ENCODE peak calls at places on chromosomes 11 and 22, in four cellular contexts. A, Q, H and K are unnamed samples.

GRCh38 chr11:117842131-117842941 is 17.8 kb upstream of the FXYD2 start:
- DNase-seq in Q (no peak), H (no peak), A (peak; percentile 63), K (no peak)

GRCh38 chr22:49965291-49966040 is 4.9 kb downstream of the PIM3 start:
- DNase-seq in H (peak; percentile 17), Q (no peak), A (peak; percentile 68), K (peak; percentile 13)

GRCh38 chr22:50599816-50600454 is 658 bp upstream of the MAPK8IP2 start:
- DNase-seq in Q (peak; percentile 46), A (no peak), H (peak; percentile 56), K (peak; percentile 44)

GRCh38 chr11:65163684-65164083 is 6.3 kb upstream of the SPDYC start:
- DNase-seq in Q (no peak), H (no peak), A (no peak), K (no peak)

GRCh38 chr11:19714093-19714386 is 1.4 kb downstream of the NAV2 start:
- DNase-seq in Q (peak; percentile 5), H (no peak), A (peak; percentile 70), K (no peak)

GRCh38 chr11:45658292-45658991 is 7.0 kb downstream of the CHST1 start:
- DNase-seq in H (peak; percentile 85), Q (peak; percentile 88), A (peak; percentile 73), K (peak; percentile 63)

GRCh38 chr11:130551388-130551787 is 102.9 kb downstream of the ADAMTS15 start:
- DNase-seq in A (no peak), Q (no peak), H (no peak), K (no peak)

GRCh38 chr11:85941380-85941973 is 86.3 kb downstream of the CCDC83 start:
- DNase-seq in A (no peak), Q (peak; percentile 86), H (no peak), K (peak; percentile 60)

GRCh38 chr11:114132427-114132826 is 72.9 kb downstream of the ZBTB16 start:
- DNase-seq in Q (peak; percentile 49), H (no peak), A (no peak), K (no peak)

GRCh38 chr11:60942207-60942606 is 9.8 kb downstream of the SLC15A3 start:
- DNase-seq in H (no peak), A (no peak), Q (no peak), K (no peak)

GRCh38 chr22:35352214-35353111 is 28.4 kb upstream of the HMOX1 start:
- DNase-seq in A (peak; percentile 90), H (peak; percentile 74), Q (no peak), K (no peak)

GRCh38 chr11:36454551-36454950 is 55.5 kb downstream of the TRAF6 start:
- DNase-seq in H (no peak), Q (no peak), A (no peak), K (no peak)

GRCh38 chr11:106152013-106152412 is 74.6 kb downstream of the AASDHPPT start:
- DNase-seq in Q (peak; percentile 57), H (no peak), A (no peak), K (no peak)

GRCh38 chr11:48036466-48036865 is 56.1 kb downstream of the PTPRJ start:
- DNase-seq in A (no peak), H (no peak), Q (peak; percentile 72), K (no peak)

GRCh38 chr11:126834149-126834548 is 166.4 kb downstream of the KIRREL3 start:
- DNase-seq in Q (peak; percentile 47), H (no peak), A (no peak), K (no peak)

GRCh38 chr11:110077866-110078325 is 15.3 kb upstream of the ZC3H12C start:
- DNase-seq in H (no peak), Q (peak; percentile 53), A (no peak), K (no peak)

GRCh38 chr11:94149435-94149834 is 20.8 kb downstream of the PANX1 start:
- DNase-seq in H (no peak), Q (peak; percentile 85), A (no peak), K (no peak)

GRCh38 chr11:3834349-3835099 is 6.2 kb downstream of the RHOG start:
- DNase-seq in H (peak; percentile 53), Q (peak; percentile 57), A (peak; percentile 72), K (no peak)

GRCh38 chr22:20057596-20058268 is 22.3 kb upstream of the DGCR8 start:
- DNase-seq in Q (no peak), A (no peak), H (no peak), K (no peak)

GRCh38 chr22:36252754-36253522 is at the start of gene APOL1:
- DNase-seq in Q (no peak), A (peak; percentile 74), H (peak; percentile 37), K (no peak)

GRCh38 chr11:64275031-64275800 is 9.2 kb downstream of the BAD start:
- DNase-seq in A (no peak), Q (no peak), H (no peak), K (no peak)

GRCh38 chr11:28482666-28483065 is 374.5 kb downstream of the METTL15 start:
- DNase-seq in Q (no peak), H (no peak), A (no peak), K (no peak)

GRCh38 chr11:88295028-88295427 is 42.5 kb downstream of the CTSC start:
- DNase-seq in H (no peak), A (no peak), Q (no peak), K (no peak)

GRCh38 chr11:88293931-88294330 is 43.6 kb downstream of the CTSC start:
- DNase-seq in Q (no peak), H (no peak), A (no peak), K (no peak)

GRCh38 chr11:88297320-88298263 is 39.9 kb downstream of the CTSC start:
- DNase-seq in Q (no peak), A (no peak), H (no peak), K (no peak)

GRCh38 chr11:88288560-88288959 is 49.0 kb downstream of the CTSC start:
- DNase-seq in H (no peak), Q (no peak), A (no peak), K (no peak)

GRCh38 chr11:88292156-88292844 is 45.2 kb downstream of the CTSC start:
- DNase-seq in Q (peak; percentile 38), A (no peak), H (no peak), K (peak; percentile 56)
- TF ChIP-seq CTCF in Q (no peak), A (no peak), H (no peak), K (peak; percentile 34)

GRCh38 chr11:102405501-102405900 is 47.1 kb downstream of the TMEM123 start:
- DNase-seq in Q (no peak), H (no peak), A (no peak), K (no peak)

GRCh38 chr11:102407901-102408300 is 44.7 kb downstream of the TMEM123 start:
- DNase-seq in Q (no peak), H (no peak), A (no peak), K (no peak)

GRCh38 chr11:102408339-102408738 is 44.2 kb downstream of the TMEM123 start:
- DNase-seq in A (no peak), Q (no peak), H (no peak), K (no peak)

GRCh38 chr11:102402556-102402955 is 50.0 kb downstream of the TMEM123 start:
- DNase-seq in A (no peak), H (no peak), Q (no peak), K (no peak)

DNA sequence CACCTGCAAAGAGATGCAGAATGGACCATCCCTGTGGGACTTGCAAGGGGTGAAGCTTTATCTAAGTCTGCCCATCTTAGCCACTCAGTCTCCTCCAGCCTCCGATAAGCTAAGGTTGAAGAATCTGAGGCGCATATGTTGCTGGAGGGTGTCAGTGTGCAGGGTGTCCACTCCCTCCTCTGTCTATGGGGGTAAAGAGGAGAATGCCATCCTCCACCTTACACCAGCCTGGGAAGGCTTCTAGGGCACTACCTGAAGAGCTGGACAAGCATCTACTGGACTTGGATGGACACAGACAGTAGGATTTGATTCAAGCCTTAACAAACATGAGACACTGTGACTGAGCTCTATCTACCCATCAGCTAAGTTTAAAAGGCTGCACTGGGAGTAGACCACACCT is 46.5 kb downstream of the TMEM123 start:
- DNase-seq in A (no peak), H (no peak), Q (no peak), K (no peak)
- H3K4me1 ChIP-seq in A (peaks cover 8% of the 10 kb centered on the region), H (peaks cover 17% of the 10 kb centered on the region), Q (peaks cover 8% of the 10 kb centered on the region), K (peaks cover 13% of the 10 kb centered on the region)

GRCh38 chr11:7577226-7577882 is 63.6 kb downstream of the PPFIBP2 start:
- DNase-seq in Q (peak; percentile 66), H (peak; percentile 40), A (no peak), K (peak; percentile 16)

GRCh38 chr11:7575841-7576451 is 62.1 kb downstream of the PPFIBP2 start:
- DNase-seq in H (no peak), Q (no peak), A (no peak), K (no peak)

GRCh38 chr11:7578276-7578955 is 64.6 kb downstream of the PPFIBP2 start:
- DNase-seq in H (no peak), A (no peak), Q (no peak), K (no peak)

GRCh38 chr11:7577883-7578242 is 64.1 kb downstream of the PPFIBP2 start:
- DNase-seq in Q (peak; percentile 72), A (no peak), H (no peak), K (peak; percentile 12)

DNA sequence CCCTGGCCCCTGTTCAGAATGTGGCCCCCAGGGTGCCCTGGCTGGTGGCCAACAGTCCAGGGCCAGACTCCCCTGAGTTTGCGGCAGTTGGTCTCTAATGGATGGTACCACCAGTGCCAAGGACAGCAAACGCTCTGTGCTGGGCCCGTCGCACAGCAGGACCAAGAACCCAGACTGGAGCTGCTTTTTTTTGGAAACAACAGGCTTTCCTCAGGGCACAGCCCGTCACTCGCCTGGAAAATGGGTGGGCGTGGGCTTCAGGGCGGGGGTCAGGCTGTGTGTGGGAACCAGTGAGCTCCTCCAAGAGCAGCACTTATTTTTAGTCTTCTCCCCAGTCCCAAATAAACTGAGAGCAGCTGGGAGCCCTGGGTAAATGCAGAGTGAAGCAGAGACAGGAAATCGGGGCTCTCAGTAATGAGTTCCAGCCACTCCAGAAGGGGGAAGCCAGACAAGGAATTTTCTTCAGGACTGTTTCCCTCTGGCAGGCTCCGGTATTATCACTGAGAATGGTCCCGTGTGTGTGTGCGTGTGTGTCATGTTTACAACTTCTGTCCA is 62.9 kb downstream of the PPFIBP2 start:
- DNase-seq in H (peak; percentile 41), A (no peak), Q (peak; percentile 63), K (peak; percentile 18)
- H3K4me3 ChIP-seq in H (peak overlapping the region; percentile 60), A (peak overlapping the region; percentile 42), Q (no peak overlapping the region), K (peak overlapping the region; percentile 56)

GRCh38 chr22:37354271-37355069 is 72.2 kb downstream of the CYTH4 start:
- DNase-seq in A (no peak), Q (no peak), H (no peak), K (no peak)
- TF ChIP-seq CTCF in A (no peak), Q (no peak), H (no peak), K (no peak)

GRCh38 chr11:31799794-31800397 is 11.2 kb downstream of the PAX6 start:
- DNase-seq in A (no peak), H (no peak), Q (no peak), K (no peak)
- H3K4me1 ChIP-seq in A (peaks cover 14% of the 10 kb centered on the region), H (peaks cover 40% of the 10 kb centered on the region), Q (no peaks in the 10 kb centered on the region), K (no peaks in the 10 kb centered on the region)